ENCODE peak calls at places on chromosomes 6 and 20, in six cellular contexts. One of them, this sample, is unnamed.

GRCh38 chr6:7058250-7058923 is 49.4 kb upstream of the RREB1 start:
- DNase-seq in GOT3: no peak
- DNase-seq in ACHN: peak; percentile 92
- DNase-seq in HTR-8/SVneo: peak; percentile 89
- DNase-seq in left cardiac atrium: peak; percentile 35
- DNase-seq in ELF-1: peak; percentile 46
- DNase-seq in this sample: peak; percentile 48

GRCh38 chr6:31058128-31058894 is 48.0 kb downstream of the MUC22 start:
- DNase-seq in ACHN: peak; percentile 75
- DNase-seq in HTR-8/SVneo: peak; percentile 87
- DNase-seq in left cardiac atrium: no peak
- DNase-seq in ELF-1: no peak
- DNase-seq in GOT3: no peak
- DNase-seq in this sample: no peak

GRCh38 chr6:10166031-10166430 is 248.8 kb downstream of the TFAP2A start:
- DNase-seq in HTR-8/SVneo: no peak
- DNase-seq in left cardiac atrium: no peak
- DNase-seq in GOT3: no peak
- DNase-seq in ACHN: no peak
- DNase-seq in ELF-1: no peak
- DNase-seq in this sample: no peak

GRCh38 chr6:28002181-28002580 is 45.1 kb downstream of the OR2B6 start:
- DNase-seq in HTR-8/SVneo: no peak
- DNase-seq in GOT3: no peak
- DNase-seq in ACHN: peak; percentile 2
- DNase-seq in left cardiac atrium: no peak
- DNase-seq in ELF-1: no peak
- DNase-seq in this sample: no peak

GRCh38 chr6:13500264-13500663 is 12.9 kb upstream of the GFOD1 start:
- DNase-seq in GOT3: no peak
- DNase-seq in ELF-1: no peak
- DNase-seq in left cardiac atrium: no peak
- DNase-seq in ACHN: no peak
- DNase-seq in HTR-8/SVneo: no peak
- DNase-seq in this sample: no peak

GRCh38 chr20:56392282-56393132 is at the start of gene CSTF1:
- DNase-seq in GOT3: peak; percentile 99
- DNase-seq in ACHN: peak; percentile 98
- DNase-seq in left cardiac atrium: peak; percentile 100
- DNase-seq in HTR-8/SVneo: peak; percentile 100
- DNase-seq in ELF-1: peak; percentile 100
- DNase-seq in this sample: peak; percentile 98

GRCh38 chr20:40956503-40956902 is 72.1 kb upstream of the TOP1 start:
- DNase-seq in ACHN: no peak
- DNase-seq in HTR-8/SVneo: no peak
- DNase-seq in GOT3: no peak
- DNase-seq in ELF-1: no peak
- DNase-seq in left cardiac atrium: no peak
- DNase-seq in this sample: no peak

GRCh38 chr6:169247991-169248390 is 5.7 kb downstream of the THBS2 start:
- DNase-seq in left cardiac atrium: no peak
- DNase-seq in GOT3: no peak
- DNase-seq in ELF-1: no peak
- DNase-seq in ACHN: no peak
- DNase-seq in HTR-8/SVneo: no peak
- DNase-seq in this sample: no peak

GRCh38 chr6:113649916-113650609 is 207.1 kb upstream of the MARCKS start:
- DNase-seq in ACHN: no peak
- DNase-seq in left cardiac atrium: no peak
- DNase-seq in ELF-1: no peak
- DNase-seq in HTR-8/SVneo: no peak
- DNase-seq in GOT3: no peak
- DNase-seq in this sample: no peak

GRCh38 chr6:147947521-147947920 is 395.1 kb upstream of the SASH1 start:
- DNase-seq in ACHN: no peak
- DNase-seq in ELF-1: no peak
- DNase-seq in GOT3: no peak
- DNase-seq in HTR-8/SVneo: no peak
- DNase-seq in left cardiac atrium: no peak
- DNase-seq in this sample: no peak

GRCh38 chr20:62952373-62953166 is at the start of gene SLC17A9:
- DNase-seq in HTR-8/SVneo: no peak
- DNase-seq in GOT3: no peak
- DNase-seq in left cardiac atrium: peak; percentile 87
- DNase-seq in ACHN: no peak
- DNase-seq in ELF-1: peak; percentile 68
- DNase-seq in this sample: peak; percentile 95